ENCODE peak calls at places on chromosomes 13 and 19, in seven cellular contexts. U is astrocyte of the spinal cord, T is Caco-2, J is pancreas, S is mammary epithelial cell, V is cardiac muscle cell, O is AG04450. X is an unnamed sample.

GRCh38 chr19:31257426-31258130 is 91.7 kb downstream of the TSHZ3 start:
- DNase-seq in V (no peak), T (no peak), O (no peak), S (no peak), J (no peak), U (no peak), X (no peak)

GRCh38 chr13:23323946-23324709 is 109.4 kb downstream of the SACS start:
- DNase-seq in V (no peak), J (no peak), U (no peak), O (no peak), S (no peak), T (no peak), X (no peak)

GRCh38 chr13:110471833-110472162 is 89.7 kb downstream of the RAB20 start:
- DNase-seq in O (no peak), U (peak; percentile 60), T (no peak), S (no peak), J (no peak), V (peak; percentile 18), X (no peak)

GRCh38 chr13:24717217-24717616 is 37.0 kb downstream of the ATP12A start:
- DNase-seq in O (no peak), J (no peak), S (no peak), T (no peak), U (no peak), V (no peak), X (no peak)

GRCh38 chr19:47848871-47849473 is 10.1 kb upstream of the TPRX2 start:
- DNase-seq in U (no peak), J (no peak), T (no peak), O (no peak), V (peak; percentile 46), S (no peak), X (no peak)

GRCh38 chr13:73549717-73550116 is 490.9 kb downstream of the KLF5 start:
- DNase-seq in V (no peak), J (no peak), U (no peak), O (no peak), S (no peak), T (no peak), X (no peak)

GRCh38 chr19:18364826-18365528 is 21.0 kb upstream of the GDF15 start:
- DNase-seq in O (peak; percentile 97), T (peak; percentile 60), V (peak; percentile 100), U (peak; percentile 99), J (peak; percentile 90), S (peak; percentile 96), X (peak; percentile 99)

GRCh38 chr19:49920624-49921363 is 8.2 kb upstream of the ATF5 start:
- DNase-seq in V (no peak), U (no peak), S (no peak), J (no peak), T (no peak), O (no peak), X (no peak)

GRCh38 chr13:114096811-114097503 is 35.5 kb downstream of the RASA3 start:
- DNase-seq in T (no peak), J (no peak), O (no peak), V (no peak), S (no peak), U (no peak), X (no peak)

GRCh38 chr13:105982219-105982618 is 553.2 kb downstream of the EFNB2 start:
- DNase-seq in V (no peak), O (no peak), S (no peak), T (no peak), U (no peak), J (no peak), X (no peak)

GRCh38 chr13:48160879-48161278 is 66.0 kb upstream of the MED4 start:
- DNase-seq in J (no peak), T (no peak), V (peak; percentile 21), U (peak; percentile 34), S (peak; percentile 81), O (no peak), X (no peak)

GRCh38 chr13:102757006-102757405 is 16.6 kb downstream of the TEX30 start:
- DNase-seq in O (no peak), U (no peak), S (peak; percentile 67), T (no peak), V (no peak), J (no peak), X (no peak)

GRCh38 chr19:45403272-45403671 is 1.6 kb downstream of the PPP1R13L start:
- DNase-seq in T (no peak), O (no peak), J (no peak), S (no peak), U (no peak), V (no peak), X (no peak)

GRCh38 chr13:24223341-24224231 is 63.1 kb downstream of the SPATA13 start:
- DNase-seq in J (no peak), O (no peak), T (no peak), U (no peak), S (no peak), V (no peak), X (no peak)

DNA sequence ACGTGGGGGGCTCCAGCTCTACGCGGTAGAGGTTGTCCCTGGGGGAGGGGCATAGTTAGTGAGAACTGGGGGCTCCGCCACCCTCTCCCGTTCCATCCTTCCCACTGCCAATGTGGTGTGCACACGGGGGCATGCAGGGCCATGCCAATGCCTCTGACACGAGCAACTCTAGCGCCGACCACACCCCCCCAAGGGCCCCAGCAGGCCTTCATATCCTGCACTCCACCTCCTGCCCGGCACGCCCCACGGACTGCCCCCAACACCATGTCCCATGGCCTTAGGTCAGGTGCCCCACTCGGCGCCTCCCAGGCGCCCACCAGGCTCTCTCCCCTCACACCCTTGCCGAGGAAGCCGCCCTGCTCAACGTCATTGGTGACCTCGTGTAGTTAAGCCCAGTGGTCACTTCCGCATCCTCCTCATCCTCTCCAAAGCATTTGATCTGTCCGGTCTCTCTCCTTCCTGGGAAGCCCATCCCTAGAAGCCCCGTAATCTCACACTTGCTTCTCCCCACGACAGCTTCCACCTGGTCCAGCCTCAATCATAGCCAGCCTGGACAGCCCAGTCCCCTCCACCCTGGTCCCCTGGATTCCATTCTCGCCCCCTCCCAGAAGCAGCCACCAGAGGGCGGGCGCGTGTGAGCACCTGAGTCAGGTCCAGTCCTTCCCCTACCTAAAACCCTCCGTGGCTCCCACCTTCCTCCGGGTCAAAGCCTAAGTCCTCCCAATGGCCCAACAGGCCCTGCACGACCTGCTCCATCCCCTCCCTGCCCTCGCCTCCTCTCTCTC is 2.1 kb downstream of the SEMA6B start:
- DNase-seq in U (no peak), O (no peak), V (no peak), J (no peak), S (no peak), T (peak; percentile 61), X (no peak)
- TF ChIP-seq CTCF in U (peak; percentile 32), O (no peak), V (peak; percentile 16), J (no peak), S (peak; percentile 49), T (peak; percentile 67), X (peak; percentile 12)

DNA sequence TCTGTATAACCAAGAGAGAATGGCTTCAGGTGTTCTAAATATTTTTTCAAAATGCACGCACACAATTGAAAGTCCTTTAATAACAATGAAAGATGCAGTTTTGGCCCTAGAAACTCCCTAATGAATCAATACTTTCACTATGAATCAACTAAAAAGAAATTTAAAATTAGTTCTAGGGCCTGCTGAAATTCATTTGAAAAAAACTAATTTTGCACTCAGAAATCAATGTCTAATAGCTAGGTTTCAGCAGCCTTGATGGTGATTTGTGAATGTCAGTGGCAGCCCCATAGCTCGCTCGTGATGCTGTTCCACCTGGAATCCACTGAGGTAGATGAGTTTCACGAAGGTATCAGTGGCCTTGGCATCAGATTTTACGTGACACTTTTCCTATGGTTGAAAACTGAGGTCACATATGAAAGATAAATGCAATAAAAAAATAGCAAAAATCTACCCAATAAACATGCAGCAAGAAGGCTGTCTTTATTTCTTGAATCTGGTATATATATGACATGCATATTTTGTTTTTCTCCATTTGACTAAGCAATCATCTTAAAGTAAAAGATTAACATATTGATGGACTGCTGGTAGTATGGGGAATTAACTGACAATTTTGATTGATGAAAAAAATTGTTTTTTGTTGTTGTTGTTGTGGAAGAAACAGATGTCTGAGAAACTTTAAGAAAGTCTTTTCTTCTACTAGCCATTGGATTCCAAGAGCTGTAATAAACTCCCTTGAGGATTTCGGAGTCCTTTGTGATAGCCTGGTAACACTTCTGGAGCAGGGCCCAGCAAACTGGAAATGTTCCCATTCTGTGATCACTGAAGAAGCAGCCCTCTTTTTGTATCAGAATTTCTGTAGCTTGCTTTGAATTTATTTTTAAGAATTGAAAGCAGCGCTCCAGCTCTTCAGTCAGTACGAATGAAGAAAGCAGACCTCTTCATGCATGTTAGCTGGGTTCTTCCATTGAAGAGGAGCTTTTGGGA is 141.2 kb downstream of the AKAP11 start:
- DNase-seq in U (peak; percentile 1), J (no peak), V (peak; percentile 62), S (no peak), O (no peak), T (no peak), X (no peak)
- H3K4me3 ChIP-seq in U (no peak overlapping the region), J (no peak overlapping the region), V (no peak overlapping the region), S (no peak overlapping the region), O (no peak overlapping the region), T (no peak overlapping the region), X (no peak overlapping the region)

GRCh38 chr13:20487927-20488326 is 37.7 kb downstream of the CRYL1 start:
- DNase-seq in S (no peak), O (no peak), T (no peak), J (no peak), U (no peak), V (no peak), X (no peak)

GRCh38 chr13:20494656-20495055 is 31.0 kb downstream of the CRYL1 start:
- DNase-seq in O (no peak), J (no peak), U (no peak), V (no peak), T (no peak), S (peak; percentile 38), X (no peak)

GRCh38 chr13:20492641-20493040 is 33.0 kb downstream of the CRYL1 start:
- DNase-seq in J (no peak), O (no peak), S (peak; percentile 45), V (peak; percentile 22), T (peak; percentile 62), U (no peak), X (no peak)

GRCh38 chr13:20492036-20492435 is 33.6 kb downstream of the CRYL1 start:
- DNase-seq in O (no peak), T (no peak), V (no peak), J (no peak), U (no peak), S (no peak), X (no peak)

GRCh38 chr13:20489185-20489820 is 36.4 kb downstream of the CRYL1 start:
- DNase-seq in T (peak; percentile 81), J (no peak), S (no peak), U (no peak), O (no peak), V (no peak), X (no peak)
- TF ChIP-seq CTCF in T (peak; percentile 86), J (no peak), S (peak; percentile 28), U (no peak), O (no peak), V (no peak), X (peak; percentile 67)

GRCh38 chr13:97875218-97875617 is 78.3 kb upstream of the IPO5 start:
- DNase-seq in U (no peak), S (no peak), T (no peak), O (no peak), V (no peak), J (no peak), X (no peak)
- H3K4me3 ChIP-seq in U (no peak overlapping the region), S (no peak overlapping the region), T (peak overlapping the region; percentile 21), O (no peak overlapping the region), V (no peak overlapping the region), J (no peak overlapping the region), X (no peak overlapping the region)